ENCODE peak calls at places on chromosomes 3 and 15, in five cellular contexts. One of them, this sample, is unnamed.

GRCh38 chr3:170641510-170642236 is 55.8 kb upstream of the SLC7A14 start:
- DNase-seq in RWPE2: no peak
- DNase-seq in psoas muscle: no peak
- DNase-seq in right atrium auricular region: no peak
- DNase-seq in neural progenitor cell: no peak
- DNase-seq in this sample: no peak

GRCh38 chr15:77083381-77084160 is 12.7 kb upstream of the TSPAN3 start:
- DNase-seq in RWPE2: no peak
- DNase-seq in psoas muscle: peak; percentile 76
- DNase-seq in right atrium auricular region: peak; percentile 81
- DNase-seq in neural progenitor cell: peak; percentile 84
- DNase-seq in this sample: peak; percentile 90

GRCh38 chr15:100297812-100298211 is 44.0 kb downstream of the ADAMTS17 start:
- DNase-seq in RWPE2: no peak
- DNase-seq in psoas muscle: no peak
- DNase-seq in right atrium auricular region: no peak
- DNase-seq in neural progenitor cell: no peak
- DNase-seq in this sample: no peak

GRCh38 chr15:101250931-101251829 is 668 bp downstream of the CHSY1 start:
- DNase-seq in RWPE2: no peak
- DNase-seq in psoas muscle: peak; percentile 47
- DNase-seq in right atrium auricular region: no peak
- DNase-seq in neural progenitor cell: peak; percentile 73
- DNase-seq in this sample: no peak

GRCh38 chr15:42619641-42620371 is 44.4 kb downstream of the STARD9 start:
- DNase-seq in RWPE2: no peak
- DNase-seq in psoas muscle: no peak
- DNase-seq in right atrium auricular region: no peak
- DNase-seq in neural progenitor cell: peak; percentile 79
- DNase-seq in this sample: no peak

GRCh38 chr3:169299129-169299528 is 364.4 kb downstream of the MECOM start:
- DNase-seq in RWPE2: no peak
- DNase-seq in psoas muscle: no peak
- DNase-seq in right atrium auricular region: no peak
- DNase-seq in neural progenitor cell: no peak
- DNase-seq in this sample: no peak

GRCh38 chr15:92914103-92914499 is 14.0 kb downstream of the CHD2 start:
- DNase-seq in RWPE2: no peak
- DNase-seq in psoas muscle: no peak
- DNase-seq in right atrium auricular region: no peak
- DNase-seq in neural progenitor cell: no peak
- DNase-seq in this sample: no peak

GRCh38 chr15:71790081-71790480 is 20.3 kb upstream of the NR2E3 start:
- DNase-seq in RWPE2: peak; percentile 92
- DNase-seq in psoas muscle: no peak
- DNase-seq in right atrium auricular region: no peak
- DNase-seq in neural progenitor cell: no peak
- DNase-seq in this sample: no peak

GRCh38 chr3:114060906-114061655 is 4.5 kb downstream of the QTRT2 start:
- DNase-seq in RWPE2: no peak
- DNase-seq in psoas muscle: no peak
- DNase-seq in right atrium auricular region: no peak
- DNase-seq in neural progenitor cell: no peak
- DNase-seq in this sample: no peak

GRCh38 chr3:136120373-136121348 is 75.5 kb downstream of the MSL2 start:
- DNase-seq in RWPE2: no peak
- DNase-seq in psoas muscle: no peak
- DNase-seq in right atrium auricular region: no peak
- DNase-seq in neural progenitor cell: no peak
- DNase-seq in this sample: no peak

GRCh38 chr3:106578911-106579310 is 710.1 kb upstream of the CBLB start:
- DNase-seq in RWPE2: no peak
- DNase-seq in psoas muscle: no peak
- DNase-seq in right atrium auricular region: no peak
- DNase-seq in neural progenitor cell: no peak
- DNase-seq in this sample: no peak

GRCh38 chr3:120637836-120638559 is 41.9 kb downstream of the NDUFB4 start:
- DNase-seq in RWPE2: no peak
- DNase-seq in psoas muscle: no peak
- DNase-seq in right atrium auricular region: no peak
- DNase-seq in neural progenitor cell: no peak
- DNase-seq in this sample: no peak

GRCh38 chr15:52184721-52185120 is 6.5 kb downstream of the GNB5 start:
- DNase-seq in RWPE2: no peak
- DNase-seq in psoas muscle: no peak
- DNase-seq in right atrium auricular region: no peak
- DNase-seq in neural progenitor cell: no peak
- DNase-seq in this sample: no peak

GRCh38 chr15:99454107-99454809 is 111.5 kb upstream of the MEF2A start:
- DNase-seq in RWPE2: peak; percentile 46
- DNase-seq in psoas muscle: no peak
- DNase-seq in right atrium auricular region: no peak
- DNase-seq in neural progenitor cell: no peak
- DNase-seq in this sample: no peak

GRCh38 chr15:28122038-28122949 is 23.2 kb upstream of the OCA2 start:
- DNase-seq in RWPE2: peak; percentile 63
- DNase-seq in psoas muscle: no peak
- DNase-seq in right atrium auricular region: no peak
- DNase-seq in neural progenitor cell: no peak
- DNase-seq in this sample: no peak

GRCh38 chr15:34359416-34359815 is 7.6 kb downstream of the LPCAT4 start:
- DNase-seq in RWPE2: peak; percentile 62
- DNase-seq in psoas muscle: no peak
- DNase-seq in right atrium auricular region: no peak
- DNase-seq in neural progenitor cell: no peak
- DNase-seq in this sample: no peak

GRCh38 chr15:96693990-96694517 is 363.6 kb downstream of the NR2F2 start:
- DNase-seq in RWPE2: no peak
- DNase-seq in psoas muscle: no peak
- DNase-seq in right atrium auricular region: no peak
- DNase-seq in neural progenitor cell: no peak
- DNase-seq in this sample: no peak

GRCh38 chr3:125602752-125603649 is 7.7 kb upstream of the OSBPL11 start:
- DNase-seq in RWPE2: peak; percentile 77
- DNase-seq in psoas muscle: no peak
- DNase-seq in right atrium auricular region: no peak
- DNase-seq in neural progenitor cell: peak; percentile 33
- DNase-seq in this sample: no peak

GRCh38 chr15:47289667-47290066 is 427.6 kb upstream of the SEMA6D start:
- DNase-seq in RWPE2: no peak
- DNase-seq in psoas muscle: no peak
- DNase-seq in right atrium auricular region: no peak
- DNase-seq in neural progenitor cell: peak; percentile 33
- DNase-seq in this sample: no peak

GRCh38 chr3:149115114-149115513 is 14.3 kb upstream of the HPS3 start:
- DNase-seq in RWPE2: no peak
- DNase-seq in psoas muscle: no peak
- DNase-seq in right atrium auricular region: no peak
- DNase-seq in neural progenitor cell: no peak
- DNase-seq in this sample: no peak

GRCh38 chr3:30688776-30689175 is 82.4 kb downstream of the TGFBR2 start:
- DNase-seq in RWPE2: no peak
- DNase-seq in psoas muscle: no peak
- DNase-seq in right atrium auricular region: no peak
- DNase-seq in neural progenitor cell: no peak
- DNase-seq in this sample: no peak

GRCh38 chr15:82805994-82806406 is at the start of gene FSD2:
- DNase-seq in RWPE2: no peak
- DNase-seq in psoas muscle: peak; percentile 67
- DNase-seq in right atrium auricular region: peak; percentile 62
- DNase-seq in neural progenitor cell: no peak
- DNase-seq in this sample: peak; percentile 43

GRCh38 chr3:5728085-5728484 is 540.6 kb downstream of the EDEM1 start:
- DNase-seq in RWPE2: no peak
- DNase-seq in psoas muscle: no peak
- DNase-seq in right atrium auricular region: no peak
- DNase-seq in neural progenitor cell: no peak
- DNase-seq in this sample: no peak

GRCh38 chr3:39750677-39751076 is 58.7 kb upstream of the MYRIP start:
- DNase-seq in RWPE2: no peak
- DNase-seq in psoas muscle: no peak
- DNase-seq in right atrium auricular region: no peak
- DNase-seq in neural progenitor cell: no peak
- DNase-seq in this sample: no peak

DNA sequence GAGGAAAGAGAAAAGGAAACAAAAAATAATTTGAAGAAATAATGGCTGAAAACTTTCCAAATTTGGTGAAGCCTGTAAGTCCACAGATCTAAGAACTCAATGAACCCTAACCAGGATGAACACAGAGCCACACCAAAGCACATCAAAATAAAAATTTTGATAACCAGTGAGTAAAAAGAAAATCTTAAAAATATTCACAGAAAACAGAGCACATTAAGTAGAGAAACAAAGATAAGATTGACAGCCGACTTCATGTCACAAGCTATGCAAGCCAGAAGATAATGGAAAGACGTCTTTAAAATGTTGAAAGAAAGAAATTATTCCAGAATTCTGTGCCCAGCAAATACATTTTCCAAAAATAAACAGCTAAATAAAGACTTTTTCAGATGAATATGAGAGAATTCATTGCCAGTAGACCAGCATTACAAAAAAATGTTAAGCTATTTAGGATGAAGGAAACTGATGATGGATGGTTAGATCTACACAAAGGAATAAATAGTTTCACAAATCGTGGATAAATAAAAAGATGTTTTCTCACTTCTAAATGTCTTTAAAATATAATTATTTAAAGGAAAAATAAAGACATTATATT is 140.2 kb upstream of the SKOR1 start:
- DNase-seq in RWPE2: no peak
- DNase-seq in psoas muscle: no peak
- DNase-seq in right atrium auricular region: no peak
- DNase-seq in neural progenitor cell: peak; percentile 75
- DNase-seq in this sample: no peak
- H3K4me3 ChIP-seq in RWPE2: no peak overlapping the region
- H3K4me3 ChIP-seq in psoas muscle: no peak overlapping the region
- H3K4me3 ChIP-seq in right atrium auricular region: no peak overlapping the region
- H3K4me3 ChIP-seq in neural progenitor cell: no peak overlapping the region
- H3K4me3 ChIP-seq in this sample: no peak overlapping the region

GRCh38 chr3:72130565-72130964 is 345.6 kb upstream of the PROK2 start:
- DNase-seq in RWPE2: no peak
- DNase-seq in psoas muscle: no peak
- DNase-seq in right atrium auricular region: no peak
- DNase-seq in neural progenitor cell: no peak
- DNase-seq in this sample: no peak

GRCh38 chr3:72127843-72128242 is 342.9 kb upstream of the PROK2 start:
- DNase-seq in RWPE2: no peak
- DNase-seq in psoas muscle: no peak
- DNase-seq in right atrium auricular region: no peak
- DNase-seq in neural progenitor cell: no peak
- DNase-seq in this sample: no peak

GRCh38 chr3:72128906-72129305 is 344.0 kb upstream of the PROK2 start:
- DNase-seq in RWPE2: no peak
- DNase-seq in psoas muscle: no peak
- DNase-seq in right atrium auricular region: no peak
- DNase-seq in neural progenitor cell: no peak
- DNase-seq in this sample: no peak

GRCh38 chr3:72127213-72127612 is 342.3 kb upstream of the PROK2 start:
- DNase-seq in RWPE2: no peak
- DNase-seq in psoas muscle: no peak
- DNase-seq in right atrium auricular region: no peak
- DNase-seq in neural progenitor cell: no peak
- DNase-seq in this sample: no peak

DNA sequence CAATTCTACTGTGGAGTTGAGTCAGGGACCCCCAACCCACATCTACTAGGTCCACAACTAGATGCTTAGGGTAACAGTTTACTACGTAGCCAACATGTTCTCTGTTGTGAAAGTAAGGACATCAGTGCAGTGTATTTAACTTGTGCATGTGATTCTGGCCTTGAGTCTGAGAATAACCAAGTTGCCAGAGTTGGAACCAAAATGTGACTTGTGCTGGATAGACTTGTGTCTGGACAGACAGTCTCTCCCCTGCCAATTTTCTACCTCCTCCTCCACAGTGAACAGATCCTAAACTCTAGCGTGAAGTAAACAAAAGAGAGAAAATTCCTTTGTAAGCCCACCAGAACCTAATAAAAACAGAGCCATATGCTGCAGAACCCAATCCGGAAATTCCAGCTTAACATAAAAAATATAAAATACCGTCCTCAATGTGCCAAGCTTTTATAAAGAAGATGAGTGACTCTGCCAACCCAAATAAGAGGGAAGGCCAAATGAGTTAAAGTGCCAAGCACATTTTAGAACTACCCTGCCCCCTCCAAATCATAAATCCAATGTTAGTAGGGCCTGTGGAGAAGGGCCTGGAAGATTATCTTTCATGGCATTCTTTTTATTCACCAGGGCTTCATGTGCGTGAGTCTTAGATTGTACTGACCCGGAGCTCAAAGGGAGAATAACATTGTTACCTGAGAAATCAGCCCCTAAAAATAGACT is 344.6 kb upstream of the PROK2 start:
- DNase-seq in RWPE2: no peak
- DNase-seq in psoas muscle: no peak
- DNase-seq in right atrium auricular region: no peak
- DNase-seq in neural progenitor cell: no peak
- DNase-seq in this sample: no peak
- H3K27me3 ChIP-seq in RWPE2: no peaks in the 10 kb centered on the region
- H3K27me3 ChIP-seq in psoas muscle: no peaks in the 10 kb centered on the region
- H3K27me3 ChIP-seq in right atrium auricular region: no peaks in the 10 kb centered on the region
- H3K27me3 ChIP-seq in neural progenitor cell: no peaks in the 10 kb centered on the region
- H3K27me3 ChIP-seq in this sample: no peaks in the 10 kb centered on the region

GRCh38 chr15:78605201-78605600 is 15.6 kb downstream of the CHRNA3 start:
- DNase-seq in RWPE2: no peak
- DNase-seq in psoas muscle: no peak
- DNase-seq in right atrium auricular region: no peak
- DNase-seq in neural progenitor cell: no peak
- DNase-seq in this sample: no peak
- H3K4me3 ChIP-seq in RWPE2: no peak overlapping the region
- H3K4me3 ChIP-seq in psoas muscle: no peak overlapping the region
- H3K4me3 ChIP-seq in right atrium auricular region: no peak overlapping the region
- H3K4me3 ChIP-seq in neural progenitor cell: no peak overlapping the region
- H3K4me3 ChIP-seq in this sample: no peak overlapping the region

DNA sequence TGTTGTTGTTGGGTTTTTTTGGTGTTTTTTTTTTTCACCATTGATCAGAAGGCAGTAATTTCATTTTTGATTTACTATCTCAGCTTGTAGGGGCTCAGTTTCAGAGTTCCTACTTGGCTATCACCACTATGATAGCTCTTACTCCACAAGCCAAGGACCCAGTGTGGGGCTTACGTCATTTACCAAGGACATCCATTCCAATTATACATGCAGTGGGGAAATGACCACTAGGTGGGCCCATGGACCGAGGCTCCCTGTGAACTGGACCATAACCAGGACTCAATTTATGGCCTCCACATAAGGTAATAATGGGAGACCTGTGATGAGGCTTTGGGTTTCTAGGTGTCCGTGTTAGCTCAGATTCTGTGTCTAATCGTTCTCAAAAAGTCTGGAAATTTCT is 67.5 kb upstream of the CACNA1D start:
- DNase-seq in RWPE2: no peak
- DNase-seq in psoas muscle: no peak
- DNase-seq in right atrium auricular region: no peak
- DNase-seq in neural progenitor cell: no peak
- DNase-seq in this sample: no peak
- H3K27me3 ChIP-seq in RWPE2: no peaks in the 10 kb centered on the region
- H3K27me3 ChIP-seq in psoas muscle: no peaks in the 10 kb centered on the region
- H3K27me3 ChIP-seq in right atrium auricular region: no peaks in the 10 kb centered on the region
- H3K27me3 ChIP-seq in neural progenitor cell: no peaks in the 10 kb centered on the region
- H3K27me3 ChIP-seq in this sample: no peaks in the 10 kb centered on the region

GRCh38 chr3:47239929-47240328 is 42.7 kb downstream of the KIF9 start:
- DNase-seq in RWPE2: no peak
- DNase-seq in psoas muscle: no peak
- DNase-seq in right atrium auricular region: no peak
- DNase-seq in neural progenitor cell: no peak
- DNase-seq in this sample: no peak
- H3K4me3 ChIP-seq in RWPE2: no peak overlapping the region
- H3K4me3 ChIP-seq in psoas muscle: no peak overlapping the region
- H3K4me3 ChIP-seq in right atrium auricular region: no peak overlapping the region
- H3K4me3 ChIP-seq in neural progenitor cell: no peak overlapping the region
- H3K4me3 ChIP-seq in this sample: no peak overlapping the region

This sample was measured in lung.